ENCODE peak calls at places on chromosomes 6 and 20, in nine cellular contexts. H is psoas muscle; L is suprapubic skin; A is hepatocyte; Q is upper lobe of right lung; I is uterus; V is A673; Y is effector memory CD4-positive, alpha-beta T cell; N is body of pancreas. O is an unnamed sample.

GRCh38 chr6:50847890-50848594 is 29.4 kb downstream of the TFAP2B start:
- DNase-seq in H (no peak), N (no peak), A (no peak), I (no peak), Y (no peak), Q (no peak), V (no peak), L (no peak), O (no peak)

GRCh38 chr6:106194949-106195919 is 109.1 kb downstream of the PRDM1 start:
- DNase-seq in N (no peak), I (no peak), Y (no peak), H (no peak), Q (no peak), L (no peak), A (no peak), V (peak; percentile 2), O (no peak)

GRCh38 chr6:163580311-163581030 is 166.0 kb downstream of the QKI start:
- DNase-seq in A (no peak), N (no peak), Y (no peak), V (no peak), H (no peak), L (no peak), I (no peak), Q (no peak), O (no peak)

GRCh38 chr6:130018830-130019795 is 732 bp downstream of the L3MBTL3 start:
- DNase-seq in N (peak; percentile 40), Y (peak; percentile 11), I (peak; percentile 30), Q (no peak), L (peak; percentile 66), A (peak; percentile 66), V (peak; percentile 69), H (peak; percentile 64), O (peak; percentile 64)

GRCh38 chr20:4607287-4607713 is 114.4 kb upstream of the PRND start:
- DNase-seq in I (peak; percentile 62), Q (no peak), H (no peak), V (peak; percentile 90), N (peak; percentile 55), Y (peak; percentile 49), A (peak; percentile 76), L (no peak), O (peak; percentile 70)

GRCh38 chr6:153059757-153060156 is 57.2 kb upstream of the MTRF1L start:
- DNase-seq in H (no peak), Y (no peak), Q (no peak), L (no peak), I (no peak), V (no peak), A (no peak), N (no peak), O (no peak)

GRCh38 chr20:31890646-31891045 is 20.2 kb downstream of the TTLL9 start:
- DNase-seq in A (no peak), V (no peak), Y (no peak), H (no peak), Q (no peak), I (no peak), L (no peak), N (no peak), O (no peak)

GRCh38 chr20:50308513-50309279 is 118.1 kb downstream of the CEBPB start:
- DNase-seq in V (no peak), I (peak; percentile 97), Y (no peak), A (peak; percentile 91), Q (peak; percentile 91), N (peak; percentile 85), L (peak; percentile 96), H (peak; percentile 95), O (no peak)

GRCh38 chr6:159929819-159930218 is 39.0 kb downstream of the MAS1 start:
- DNase-seq in Y (peak; percentile 61), A (peak; percentile 30), H (no peak), L (no peak), Q (no peak), N (peak; percentile 61), I (no peak), V (peak; percentile 28), O (peak; percentile 19)

GRCh38 chr6:31405996-31406395 is 2.6 kb downstream of the MICA start:
- DNase-seq in I (no peak), H (no peak), V (no peak), Y (no peak), A (no peak), Q (no peak), L (no peak), N (no peak), O (no peak)

GRCh38 chr6:31402324-31403282 is 792 bp upstream of the MICA start:
- DNase-seq in I (no peak), H (no peak), L (peak; percentile 70), V (peak; percentile 41), A (peak; percentile 57), Y (peak; percentile 21), N (peak; percentile 25), Q (peak; percentile 72), O (peak; percentile 34)

GRCh38 chr6:31403283-31403989 is at the start of gene MICA:
- DNase-seq in I (peak; percentile 90), A (peak; percentile 97), Q (peak; percentile 95), N (peak; percentile 91), V (peak; percentile 94), Y (peak; percentile 75), H (peak; percentile 92), L (peak; percentile 94), O (peak; percentile 72)

GRCh38 chr6:31412506-31412905 is 9.1 kb downstream of the MICA start:
- DNase-seq in N (no peak), A (no peak), L (no peak), I (no peak), Q (no peak), V (no peak), H (no peak), Y (no peak), O (no peak)

GRCh38 chr6:31407699-31408098 is 4.3 kb downstream of the MICA start:
- DNase-seq in A (no peak), Q (no peak), L (no peak), Y (no peak), H (no peak), V (no peak), I (no peak), N (no peak), O (no peak)
- H3K27ac ChIP-seq in A (no peak overlapping the region), Q (no peak overlapping the region), L (no peak overlapping the region), Y (no peak overlapping the region), H (no peak overlapping the region), V (no peak overlapping the region), I (peak overlapping the region; percentile 26), N (no peak overlapping the region), O (no peak overlapping the region)

GRCh38 chr6:31485063-31485462 is 12.9 kb upstream of the MICB start:
- DNase-seq in N (no peak), Q (no peak), I (no peak), L (no peak), A (no peak), Y (no peak), H (no peak), V (no peak), O (no peak)
- H3K4me3 ChIP-seq in N (no peak overlapping the region), Q (no peak overlapping the region), I (no peak overlapping the region), L (no peak overlapping the region), A (no peak overlapping the region), Y (no peak overlapping the region), H (no peak overlapping the region), V (no peak overlapping the region), O (no peak overlapping the region)

GRCh38 chr20:40416274-40416673 is 272.8 kb downstream of the MAFB start:
- DNase-seq in L (no peak), Y (no peak), H (no peak), N (no peak), Q (no peak), I (no peak), A (no peak), V (no peak), O (no peak)
- H3K27ac ChIP-seq in L (no peak overlapping the region), Y (no peak overlapping the region), H (no peak overlapping the region), N (no peak overlapping the region), Q (no peak overlapping the region), I (no peak overlapping the region), A (no peak overlapping the region), V (no peak overlapping the region), O (no peak overlapping the region)

GRCh38 chr6:158603261-158604047 is 41.1 kb downstream of the DYNLT1 start:
- DNase-seq in H (no peak), Q (no peak), Y (no peak), L (no peak), V (no peak), I (no peak), A (no peak), N (no peak), O (no peak)

GRCh38 chr6:158605266-158605878 is 39.2 kb downstream of the DYNLT1 start:
- DNase-seq in Y (peak; percentile 29), L (no peak), I (peak; percentile 57), V (peak; percentile 83), N (peak; percentile 56), Q (no peak), H (no peak), A (peak; percentile 80), O (peak; percentile 24)

GRCh38 chr6:158607411-158608170 is 37.0 kb downstream of the DYNLT1 start:
- DNase-seq in H (no peak), V (no peak), A (no peak), N (no peak), Y (no peak), Q (no peak), I (no peak), L (no peak), O (no peak)

GRCh38 chr6:158606935-158607334 is 37.6 kb downstream of the DYNLT1 start:
- DNase-seq in V (no peak), Y (no peak), N (no peak), Q (no peak), L (no peak), A (no peak), H (no peak), I (no peak), O (no peak)

GRCh38 chr6:158604048-158604406 is 40.5 kb downstream of the DYNLT1 start:
- DNase-seq in A (no peak), Y (no peak), Q (no peak), H (no peak), I (no peak), L (no peak), V (no peak), N (no peak), O (no peak)
- H3K4me3 ChIP-seq in A (no peak overlapping the region), Y (no peak overlapping the region), Q (no peak overlapping the region), H (no peak overlapping the region), I (no peak overlapping the region), L (no peak overlapping the region), V (no peak overlapping the region), N (no peak overlapping the region), O (no peak overlapping the region)

DNA sequence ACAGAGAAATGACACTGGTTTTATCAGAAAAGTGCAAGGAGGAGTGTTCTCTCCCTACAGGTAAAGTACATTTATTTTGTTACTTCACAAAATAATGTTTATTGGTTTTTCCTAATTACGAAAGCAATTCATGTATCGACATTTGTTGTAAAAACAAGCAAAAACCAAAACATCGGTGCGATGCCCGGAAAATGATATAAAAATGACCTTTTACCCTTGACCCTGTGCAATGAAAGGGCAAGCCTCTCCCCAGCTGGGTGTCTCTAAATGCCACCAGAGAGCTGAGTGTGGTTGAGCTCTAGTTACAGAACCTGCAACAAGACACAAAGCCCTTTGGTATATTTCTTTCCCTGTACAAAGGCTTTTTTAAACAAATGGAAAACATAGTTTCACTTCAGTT is 65.4 kb downstream of the CD164 start:
- DNase-seq in L (no peak), Y (no peak), I (no peak), H (no peak), A (no peak), V (no peak), N (no peak), Q (no peak), O (no peak)
- H3K27ac ChIP-seq in L (peak overlapping the region; percentile 23), Y (no peak overlapping the region), I (no peak overlapping the region), H (no peak overlapping the region), A (peak overlapping the region; percentile 76), V (no peak overlapping the region), N (no peak overlapping the region), Q (no peak overlapping the region), O (no peak overlapping the region)

GRCh38 chr20:54624701-54625472 is 149.5 kb downstream of the DOK5 start:
- DNase-seq in A (peak; percentile 35), L (no peak), Q (no peak), H (no peak), Y (no peak), V (peak; percentile 55), N (no peak), I (no peak), O (no peak)
- H3K4me3 ChIP-seq in A (no peak overlapping the region), L (no peak overlapping the region), Q (no peak overlapping the region), H (no peak overlapping the region), Y (no peak overlapping the region), V (no peak overlapping the region), N (no peak overlapping the region), I (no peak overlapping the region), O (no peak overlapping the region)

O was measured in CD4-positive, CD25-positive, alpha-beta regulatory T cell.